ENCODE peak calls at places on chromosome 12, in six cellular contexts. H is mucosa of descending colon; I is GM23248; M is CD8-positive, alpha-beta T cell; C is skeletal muscle cell; V is iPS DF 6.9. Z is an unnamed sample.

GRCh38 chr12:1529862-1530591 is 64.4 kb downstream of the FBXL14 start:
- DNase-seq in C (no peak), M (no peak), V (no peak), I (peak), H (no peak), Z (no peak)

GRCh38 chr12:98645572-98646067 is 530 bp downstream of the APAF1 start:
- DNase-seq in I (peak), H (peak), C (no peak), M (peak), V (peak), Z (no peak)

GRCh38 chr12:11067514-11067913 is 5.4 kb upstream of the TAS2R46 start:
- DNase-seq in H (peak), I (peak), V (no peak), C (no peak), M (no peak), Z (no peak)

GRCh38 chr12:2925322-2925995 is 33.7 kb upstream of the TEAD4 start:
- DNase-seq in M (no peak), I (peak), H (no peak), V (no peak), C (no peak), Z (no peak)

GRCh38 chr12:47020211-47020821 is 59.1 kb upstream of the PCED1B start:
- DNase-seq in M (no peak), V (no peak), I (no peak), H (no peak), C (no peak), Z (no peak)

GRCh38 chr12:114636723-114637480 is 47.1 kb downstream of the TBX3 start:
- DNase-seq in V (no peak), I (peak), H (peak), C (no peak), M (no peak), Z (no peak)

GRCh38 chr12:14072952-14073351 is 91.5 kb upstream of the GRIN2B start:
- DNase-seq in M (no peak), V (no peak), C (no peak), I (no peak), H (peak), Z (no peak)

GRCh38 chr12:90823859-90824258 is 131.1 kb downstream of the CCER1 start:
- DNase-seq in C (no peak), V (no peak), M (no peak), I (no peak), H (no peak), Z (no peak)

GRCh38 chr12:48191096-48191495 is 7.7 kb downstream of the CCDC184 start:
- DNase-seq in V (no peak), H (no peak), M (no peak), C (no peak), I (no peak), Z (no peak)

GRCh38 chr12:20656600-20656999 is 38.5 kb upstream of the SLCO1C1 start:
- DNase-seq in V (no peak), I (no peak), M (no peak), H (no peak), C (no peak), Z (no peak)

GRCh38 chr12:56247923-56248322 is 10.3 kb downstream of the ANKRD52 start:
- DNase-seq in I (no peak), H (no peak), C (no peak), V (no peak), M (no peak), Z (no peak)

GRCh38 chr12:90984114-90984513 is 20.7 kb downstream of the EPYC start:
- DNase-seq in C (no peak), H (no peak), I (no peak), M (no peak), V (peak), Z (no peak)

GRCh38 chr12:89073027-89073398 is 279.3 kb downstream of the DUSP6 start:
- DNase-seq in I (peak), M (no peak), C (peak), V (no peak), H (no peak), Z (no peak)

GRCh38 chr12:6771509-6772330 is 600 bp upstream of the LAG3 start:
- DNase-seq in V (no peak), H (no peak), C (no peak), M (no peak), I (no peak), Z (no peak)
- H3K4me3 ChIP-seq in V (no peak), H (no peak), C (no peak), M (no peak), I (no peak), Z (peak)

GRCh38 chr12:93461503-93461902 is 5.8 kb upstream of the MRPL42 start:
- DNase-seq in I (no peak), V (no peak), C (no peak), H (no peak), M (no peak), Z (no peak)

GRCh38 chr12:93467351-93468007 is at the start of gene MRPL42:
- DNase-seq in I (peak), C (peak), V (peak), M (peak), H (peak), Z (peak)

GRCh38 chr12:93469386-93469785 is 2.1 kb downstream of the MRPL42 start:
- DNase-seq in H (no peak), V (no peak), I (no peak), C (no peak), M (no peak), Z (no peak)

GRCh38 chr12:93468008-93468371 is 676 bp downstream of the MRPL42 start:
- DNase-seq in H (no peak), C (no peak), M (no peak), I (no peak), V (no peak), Z (no peak)

DNA sequence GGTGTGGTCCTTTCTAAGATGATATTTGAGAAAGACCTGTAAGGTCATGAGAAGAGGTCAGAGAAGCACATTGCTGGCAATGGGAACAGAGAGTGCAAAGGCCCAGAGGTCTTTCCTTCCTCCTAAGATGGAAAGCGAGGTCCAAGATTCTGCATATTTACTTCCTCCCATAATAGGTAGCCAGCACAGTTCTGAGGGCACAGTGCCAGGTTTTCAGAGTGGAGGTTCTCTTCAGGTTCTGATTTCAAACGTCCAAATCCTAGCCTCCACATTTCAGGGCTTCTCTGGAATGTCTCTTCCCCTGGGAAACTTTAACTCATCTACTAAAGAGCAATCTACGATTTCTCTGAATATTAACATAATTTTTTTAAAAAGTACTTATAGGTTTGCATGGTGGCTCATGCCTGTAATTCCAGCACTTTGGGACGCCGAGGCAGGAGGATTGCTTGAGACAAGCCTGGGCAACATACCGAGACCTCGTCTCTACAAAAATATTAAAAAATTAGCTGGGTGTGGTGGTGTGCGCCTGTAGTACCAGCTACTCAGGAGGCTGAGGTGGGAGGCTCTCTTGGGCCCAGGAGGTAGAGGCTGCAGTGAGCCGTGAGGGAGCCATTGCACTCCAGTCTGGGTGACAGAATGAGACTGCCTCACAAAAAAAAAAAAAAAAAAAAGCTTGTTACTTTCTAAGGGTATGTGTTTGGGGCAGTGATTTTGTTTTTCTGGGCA is 526 bp upstream of the MRPL42 start:
- DNase-seq in C (no peak), I (no peak), V (no peak), H (peak), M (no peak), Z (no peak)
- H3K4me3 ChIP-seq in C (no peak), I (no peak), V (no peak), H (no peak), M (peak), Z (peak)

GRCh38 chr12:80936353-80936641 is 1.4 kb downstream of the LIN7A start:
- DNase-seq in H (no peak), V (no peak), C (no peak), M (no peak), I (no peak), Z (no peak)

GRCh38 chr12:80937391-80938238 is at the start of gene LIN7A:
- DNase-seq in M (no peak), I (peak), V (no peak), H (peak), C (no peak), Z (peak)

GRCh38 chr12:80936642-80937390 is 918 bp downstream of the LIN7A start:
- DNase-seq in M (no peak), H (peak), C (no peak), V (peak), I (peak), Z (peak)

GRCh38 chr12:80939231-80939950 is 1.7 kb upstream of the LIN7A start:
- DNase-seq in C (peak), H (no peak), I (no peak), V (no peak), M (no peak), Z (no peak)

GRCh38 chr12:80938397-80938796 is 663 bp upstream of the LIN7A start:
- DNase-seq in I (no peak), V (no peak), C (no peak), H (no peak), M (no peak), Z (no peak)
- H3K4me3 ChIP-seq in I (no peak), V (no peak), C (peak), H (no peak), M (no peak), Z (no peak)

GRCh38 chr12:69239922-69240624 is 704 bp downstream of the CPSF6 start:
- DNase-seq in V (no peak), H (peak), C (no peak), I (peak), M (peak), Z (peak)
- H3K4me3 ChIP-seq in V (peak), H (peak), C (peak), I (peak), M (peak), Z (peak)

GRCh38 chr12:54383041-54383609 is 1.4 kb downstream of the ZNF385A start:
- DNase-seq in M (no peak), C (peak), I (peak), H (no peak), V (no peak), Z (no peak)

GRCh38 chr12:54384591-54385041 is at the start of gene ZNF385A:
- DNase-seq in I (no peak), H (no peak), V (no peak), M (no peak), C (no peak), Z (no peak)

GRCh38 chr12:54386781-54387467 is 2.4 kb upstream of the ZNF385A start:
- DNase-seq in I (no peak), C (no peak), M (no peak), V (no peak), H (no peak), Z (no peak)

GRCh38 chr12:54388214-54389138 is 3.9 kb upstream of the ZNF385A start:
- DNase-seq in M (no peak), I (no peak), C (no peak), H (no peak), V (no peak), Z (no peak)

GRCh38 chr12:54385251-54385914 is 850 bp upstream of the ZNF385A start:
- DNase-seq in V (no peak), M (no peak), C (no peak), I (no peak), H (no peak), Z (no peak)
- H3K4me3 ChIP-seq in V (no peak), M (no peak), C (no peak), I (no peak), H (no peak), Z (no peak)

DNA sequence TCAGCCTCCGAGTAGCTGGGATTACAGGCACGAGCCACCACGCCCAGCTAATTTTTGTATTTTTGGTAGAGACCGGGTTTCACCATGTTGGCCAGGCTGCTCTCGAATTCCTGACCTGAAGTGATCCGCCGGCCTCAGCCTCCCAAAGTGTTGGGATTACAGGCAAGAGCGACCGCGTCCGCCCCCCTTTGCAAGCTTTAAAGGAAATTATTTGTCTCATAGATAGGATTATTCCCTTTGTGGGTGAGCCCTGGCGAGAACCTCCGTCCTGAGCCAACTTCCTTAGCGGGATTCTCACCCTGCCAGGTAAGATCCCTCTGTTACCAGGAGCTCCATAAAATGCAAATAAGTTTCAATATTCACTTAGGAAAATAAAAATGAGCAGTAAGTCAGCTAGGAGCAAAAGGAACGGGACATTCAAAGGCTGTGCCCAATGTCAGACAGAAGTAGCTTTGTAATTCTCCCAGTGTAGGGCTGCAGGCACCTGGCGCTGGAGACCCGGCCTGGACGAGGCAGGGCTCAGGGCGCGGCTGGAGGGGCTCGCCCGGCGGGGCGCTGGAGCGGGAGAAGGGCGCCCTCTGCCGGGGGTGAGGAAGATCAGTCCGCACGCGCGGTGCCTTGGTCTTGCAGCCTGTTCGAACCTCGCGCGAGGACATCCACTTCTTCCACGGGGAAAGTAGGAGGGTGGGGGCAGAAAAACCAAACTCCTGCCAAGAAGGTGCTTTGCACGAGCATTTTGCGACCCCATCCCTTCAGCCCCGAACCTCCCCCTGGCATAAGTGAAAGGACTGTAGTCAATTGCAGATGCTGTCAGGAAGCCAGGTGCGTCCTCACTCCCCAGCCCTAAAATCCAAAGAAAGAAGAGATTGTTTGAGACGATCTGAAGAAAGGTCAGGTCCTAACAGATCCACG is 47.1 kb upstream of the PLXNC1 start:
- DNase-seq in V (peak), H (peak), I (peak), C (no peak), M (peak), Z (peak)
- H3K4me3 ChIP-seq in V (peak), H (no peak), I (peak), C (peak), M (peak), Z (peak)

GRCh38 chr12:45232771-45233372 is 17.0 kb downstream of the ANO6 start:
- DNase-seq in M (no peak), I (peak), V (no peak), C (peak), H (no peak), Z (peak)

GRCh38 chr12:45232146-45232731 is 16.3 kb downstream of the ANO6 start:
- DNase-seq in H (no peak), C (no peak), I (peak), V (no peak), M (no peak), Z (no peak)

GRCh38 chr12:45235087-45236025 is 19.5 kb downstream of the ANO6 start:
- DNase-seq in I (peak), H (no peak), V (no peak), M (no peak), C (peak), Z (no peak)

GRCh38 chr12:45231515-45232145 is 15.7 kb downstream of the ANO6 start:
- DNase-seq in H (no peak), M (no peak), V (no peak), C (peak), I (peak), Z (no peak)

DNA sequence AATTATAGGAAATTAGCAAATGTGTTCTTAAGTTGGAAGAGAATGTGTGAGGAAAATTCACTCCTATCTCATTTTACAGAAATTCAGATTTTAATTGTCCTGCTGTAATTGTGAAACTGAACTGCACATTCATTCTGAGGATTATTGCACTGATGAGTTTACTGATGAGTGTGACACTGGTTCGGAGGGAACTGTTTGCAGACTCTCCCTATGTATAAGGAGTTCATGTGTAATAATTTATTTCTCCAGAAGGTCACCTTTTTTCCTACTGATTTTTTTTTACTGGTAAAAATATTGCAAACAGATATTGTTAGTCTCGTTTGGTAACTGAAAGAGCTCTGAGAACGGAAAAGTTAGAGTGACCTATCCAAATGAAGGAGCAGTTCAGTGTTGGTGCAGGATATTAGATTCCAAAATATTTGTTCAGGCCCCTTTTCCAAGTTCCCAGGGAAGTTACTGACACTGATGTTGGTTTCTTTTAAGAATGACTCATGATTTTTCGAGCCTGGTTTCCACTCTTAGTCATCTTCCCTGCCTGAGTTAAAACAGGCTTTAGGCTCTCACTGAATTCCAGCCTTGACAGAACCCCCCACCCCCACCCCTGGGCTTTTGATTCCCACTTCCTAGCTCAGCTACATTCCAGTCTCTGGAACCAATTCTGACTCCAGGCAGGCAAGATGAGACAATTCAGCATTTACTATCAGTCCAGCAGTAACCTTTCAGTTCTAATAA is 18.4 kb downstream of the ANO6 start:
- DNase-seq in H (no peak), M (no peak), V (no peak), I (peak), C (peak), Z (peak)
- H3K4me3 ChIP-seq in H (no peak), M (no peak), V (no peak), I (peak), C (peak), Z (peak)

GRCh38 chr12:69154585-69155363 is 84.6 kb upstream of the CPSF6 start:
- DNase-seq in I (peak), H (peak), C (peak), M (peak), V (no peak), Z (no peak)

GRCh38 chr12:69161835-69162234 is 77.5 kb upstream of the CPSF6 start:
- DNase-seq in V (no peak), I (no peak), C (no peak), M (peak), H (no peak), Z (no peak)

GRCh38 chr12:69151254-69151751 is 88.1 kb upstream of the CPSF6 start:
- DNase-seq in V (no peak), M (no peak), I (no peak), H (peak), C (peak), Z (no peak)

GRCh38 chr12:69157023-69157655 is 82.2 kb upstream of the CPSF6 start:
- DNase-seq in H (peak), V (peak), M (peak), I (peak), C (peak), Z (peak)
- H3K4me3 ChIP-seq in H (no peak), V (no peak), M (no peak), I (peak), C (no peak), Z (peak)